ENCODE peak calls at places on chromosomes 5 and 9, in seven cellular contexts. I is lower lobe of right lung, Q is trophoblast cell, Y is ovary, P is cardiac muscle cell, D is mammary epithelial cell, M is PC-3. U is an unnamed sample.
A peak's percentile ranks its signal among the peaks of the same experiment; 100 is the strongest.

GRCh38 chr5:135372654-135373381 is 26.2 kb downstream of the MACROH2A1 start:
- DNase-seq in D (no peak), I (no peak), Q (no peak), Y (no peak), M (no peak), P (no peak), U (no peak)

GRCh38 chr5:56412601-56413379 is 179.7 kb upstream of the ANKRD55 start:
- DNase-seq in Q (peak; percentile 18), M (no peak), I (peak; percentile 78), P (no peak), D (no peak), Y (no peak), U (no peak)

GRCh38 chr5:133155326-133155969 is 103.6 kb downstream of the HSPA4 start:
- DNase-seq in D (no peak), M (no peak), P (no peak), Y (no peak), I (no peak), Q (no peak), U (no peak)

GRCh38 chr9:69885474-69885929 is 64.9 kb downstream of the CFAP95 start:
- DNase-seq in M (peak; percentile 77), Q (no peak), P (no peak), Y (no peak), D (peak; percentile 89), I (no peak), U (no peak)

GRCh38 chr9:15135167-15135792 is 171.7 kb downstream of the TTC39B start:
- DNase-seq in Q (peak; percentile 88), I (no peak), D (peak; percentile 57), P (peak; percentile 86), M (peak; percentile 79), Y (peak; percentile 22), U (peak; percentile 73)

GRCh38 chr5:96781734-96782064 is 26.0 kb downstream of the ERAP1 start:
- DNase-seq in Q (no peak), D (no peak), Y (no peak), M (no peak), I (no peak), P (no peak), U (no peak)

GRCh38 chr5:54324651-54325271 is 14.4 kb upstream of the ARL15 start:
- DNase-seq in Y (no peak), D (no peak), P (no peak), M (no peak), I (no peak), Q (no peak), U (no peak)

GRCh38 chr9:389758-390157 is 175.1 kb downstream of the DOCK8 start:
- DNase-seq in Q (peak; percentile 12), D (no peak), I (peak; percentile 63), M (no peak), P (no peak), Y (no peak), U (no peak)

GRCh38 chr5:10594591-10595210 is 30.8 kb downstream of the ANKRD33B start:
- DNase-seq in P (no peak), M (no peak), I (no peak), Q (peak; percentile 32), D (no peak), Y (no peak), U (no peak)

GRCh38 chr5:127290946-127291763 is 559 bp downstream of the MEGF10 start:
- DNase-seq in D (peak; percentile 7), Q (no peak), Y (no peak), P (no peak), I (no peak), M (no peak), U (peak; percentile 29)

GRCh38 chr5:167442922-167443321 is 848.5 kb upstream of the WWC1 start:
- DNase-seq in P (no peak), Y (no peak), D (no peak), I (no peak), M (no peak), Q (no peak), U (no peak)

GRCh38 chr5:78549043-78549442 is 99.5 kb downstream of the LHFPL2 start:
- DNase-seq in I (peak; percentile 67), M (no peak), Y (no peak), P (no peak), Q (peak; percentile 22), D (no peak), U (no peak)

GRCh38 chr5:74919487-74919886 is 53.3 kb upstream of the FAM169A start:
- DNase-seq in Q (peak; percentile 72), Y (no peak), P (peak; percentile 48), M (peak; percentile 63), D (peak; percentile 45), I (no peak), U (peak; percentile 76)

GRCh38 chr9:17625644-17626388 is 47.0 kb downstream of the SH3GL2 start:
- DNase-seq in D (peak; percentile 2), Y (no peak), M (peak; percentile 60), P (no peak), Q (no peak), I (no peak), U (no peak)

GRCh38 chr5:66440202-66440680 is 156.0 kb upstream of the MAST4 start:
- DNase-seq in P (no peak), D (peak; percentile 53), M (no peak), I (no peak), Y (no peak), Q (peak; percentile 17), U (no peak)

GRCh38 chr5:179153921-179154345 is 93.8 kb downstream of the ZNF354C start:
- DNase-seq in M (no peak), I (peak; percentile 39), Y (no peak), P (no peak), D (no peak), Q (no peak), U (no peak)

GRCh38 chr5:171258737-171259405 is 50.2 kb upstream of the TLX3 start:
- DNase-seq in Q (no peak), Y (no peak), M (no peak), D (no peak), I (no peak), P (no peak), U (no peak)

GRCh38 chr5:67636091-67636490 is 439.5 kb upstream of the CD180 start:
- DNase-seq in M (no peak), P (no peak), Q (no peak), I (peak; percentile 47), Y (peak; percentile 33), D (no peak), U (no peak)

GRCh38 chr9:3936520-3937235 is 363.2 kb downstream of the GLIS3 start:
- DNase-seq in Q (no peak), D (no peak), P (peak; percentile 11), M (no peak), I (peak; percentile 85), Y (peak; percentile 41), U (no peak)

GRCh38 chr9:84754461-84754860 is 84.9 kb downstream of the NTRK2 start:
- DNase-seq in I (no peak), P (no peak), Q (no peak), D (no peak), Y (no peak), M (no peak), U (no peak)

GRCh38 chr5:141172381-141173204 is at the start of gene PCDHB7:
- DNase-seq in I (no peak), Y (peak; percentile 43), Q (peak; percentile 2), M (no peak), P (peak; percentile 24), D (peak; percentile 24), U (peak; percentile 76)

GRCh38 chr5:64746446-64746845 is 22.0 kb downstream of the SREK1IP1 start:
- DNase-seq in I (no peak), Q (no peak), Y (no peak), D (peak; percentile 66), M (no peak), P (no peak), U (no peak)

GRCh38 chr9:115636596-115636995 is 517.0 kb upstream of the PAPPA start:
- DNase-seq in Q (no peak), M (peak; percentile 52), P (no peak), D (peak; percentile 3), Y (no peak), I (no peak), U (no peak)
- H3K27me3 ChIP-seq in Q (no peaks in the 10 kb centered on the region), M (no peaks in the 10 kb centered on the region), P (peaks cover 4% of the 10 kb centered on the region), D (no peaks in the 10 kb centered on the region), Y (no peaks in the 10 kb centered on the region), I (no peaks in the 10 kb centered on the region), U (no peaks in the 10 kb centered on the region)

GRCh38 chr5:173245319-173246134 is 10.5 kb upstream of the NKX2-5 start:
- DNase-seq in Q (no peak), D (no peak), Y (no peak), M (no peak), I (no peak), P (peak; percentile 85), U (peak; percentile 77)

GRCh38 chr5:173247050-173247449 is 12.0 kb upstream of the NKX2-5 start:
- DNase-seq in I (no peak), Y (no peak), M (no peak), P (peak; percentile 50), Q (no peak), D (no peak), U (peak; percentile 43)

GRCh38 chr5:173246135-173246495 is 11.1 kb upstream of the NKX2-5 start:
- DNase-seq in M (no peak), P (peak; percentile 43), Q (no peak), I (no peak), D (no peak), Y (no peak), U (peak; percentile 62)

GRCh38 chr5:173248481-173248880 is 13.5 kb upstream of the NKX2-5 start:
- DNase-seq in I (no peak), Y (no peak), P (peak; percentile 56), Q (no peak), D (no peak), M (no peak), U (no peak)

GRCh38 chr5:173247504-173247903 is 12.5 kb upstream of the NKX2-5 start:
- DNase-seq in Y (no peak), M (no peak), D (no peak), Q (no peak), P (no peak), I (no peak), U (peak; percentile 47)
- H3K27me3 ChIP-seq in Y (no peaks in the 10 kb centered on the region), M (peaks cover 38% of the 10 kb centered on the region), D (peaks cover 34% of the 10 kb centered on the region), Q (peaks cover 52% of the 10 kb centered on the region), P (no peaks in the 10 kb centered on the region), I (peaks cover 99% of the 10 kb centered on the region), U (peaks cover 82% of the 10 kb centered on the region)

GRCh38 chr5:60435808-60436207 is 264.2 kb downstream of the DEPDC1B start:
- DNase-seq in Y (no peak), M (no peak), I (no peak), P (no peak), D (no peak), Q (no peak), U (no peak)
- H3K27me3 ChIP-seq in Y (no peaks in the 10 kb centered on the region), M (peaks cover 11% of the 10 kb centered on the region), I (no peaks in the 10 kb centered on the region), P (no peaks in the 10 kb centered on the region), D (peaks cover 2% of the 10 kb centered on the region), Q (no peaks in the 10 kb centered on the region), U (no peaks in the 10 kb centered on the region)

GRCh38 chr9:124284237-124284831 is 26.6 kb downstream of the NEK6 start:
- DNase-seq in Q (no peak), M (no peak), I (peak; percentile 66), Y (no peak), D (no peak), P (no peak), U (no peak)

GRCh38 chr9:124284940-124285441 is 27.2 kb downstream of the NEK6 start:
- DNase-seq in P (no peak), D (no peak), I (no peak), M (no peak), Y (no peak), Q (peak; percentile 99), U (no peak)

GRCh38 chr9:124285903-124286291 is 28.1 kb downstream of the NEK6 start:
- DNase-seq in Q (peak; percentile 67), Y (peak; percentile 77), P (no peak), D (no peak), M (no peak), I (peak; percentile 81), U (no peak)

GRCh38 chr9:124286292-124286931 is 28.7 kb downstream of the NEK6 start:
- DNase-seq in I (peak; percentile 73), M (no peak), Q (peak; percentile 72), P (no peak), Y (no peak), D (no peak), U (no peak)

GRCh38 chr9:124285490-124285889 is 27.7 kb downstream of the NEK6 start:
- DNase-seq in P (no peak), Q (no peak), D (no peak), Y (no peak), I (no peak), M (no peak), U (no peak)
- H3K27me3 ChIP-seq in P (no peaks in the 10 kb centered on the region), Q (no peaks in the 10 kb centered on the region), D (no peaks in the 10 kb centered on the region), Y (no peaks in the 10 kb centered on the region), I (no peaks in the 10 kb centered on the region), M (no peaks in the 10 kb centered on the region), U (no peaks in the 10 kb centered on the region)